ENCODE peak calls at places on chromosomes 2 and 18, in nine cellular contexts. One of them, this sample, is unnamed. For H3K4me1, the result is how much of the 10 kb centered on the place peaks cover.

GRCh38 chr2:189425676-189426075 is 15.6 kb upstream of the WDR75 start:
- DNase-seq in GM23248: no peak
- DNase-seq in right lobe of liver: no peak
- DNase-seq in A549: no peak
- DNase-seq in upper lobe of right lung: no peak
- DNase-seq in left lung: no peak
- DNase-seq in transverse colon: no peak
- DNase-seq in endodermal cell: no peak
- DNase-seq in H9: no peak
- DNase-seq in this sample: no peak

GRCh38 chr2:200905618-200906296 is 16.6 kb downstream of the NIF3L1 start:
- DNase-seq in transverse colon: peak
- DNase-seq in upper lobe of right lung: peak
- DNase-seq in A549: peak
- DNase-seq in GM23248: peak
- DNase-seq in endodermal cell: peak
- DNase-seq in right lobe of liver: peak
- DNase-seq in left lung: peak
- DNase-seq in H9: peak
- DNase-seq in this sample: peak

GRCh38 chr2:110948027-110948687 is 172.6 kb upstream of the BCL2L11 start:
- DNase-seq in GM23248: no peak
- DNase-seq in H9: no peak
- DNase-seq in left lung: no peak
- DNase-seq in endodermal cell: no peak
- DNase-seq in upper lobe of right lung: no peak
- DNase-seq in right lobe of liver: no peak
- DNase-seq in A549: no peak
- DNase-seq in transverse colon: peak
- DNase-seq in this sample: no peak

GRCh38 chr2:133303150-133303549 is 265.1 kb downstream of the NCKAP5 start:
- DNase-seq in left lung: no peak
- DNase-seq in transverse colon: no peak
- DNase-seq in endodermal cell: no peak
- DNase-seq in H9: no peak
- DNase-seq in A549: peak
- DNase-seq in upper lobe of right lung: no peak
- DNase-seq in GM23248: peak
- DNase-seq in right lobe of liver: no peak
- DNase-seq in this sample: no peak

GRCh38 chr2:10007921-10008808 is 35.2 kb upstream of the KLF11 start:
- DNase-seq in A549: no peak
- DNase-seq in right lobe of liver: no peak
- DNase-seq in endodermal cell: no peak
- DNase-seq in transverse colon: no peak
- DNase-seq in H9: no peak
- DNase-seq in GM23248: peak
- DNase-seq in left lung: peak
- DNase-seq in upper lobe of right lung: no peak
- DNase-seq in this sample: peak

GRCh38 chr2:182587831-182588230 is 128.2 kb upstream of the DNAJC10 start:
- DNase-seq in endodermal cell: no peak
- DNase-seq in upper lobe of right lung: no peak
- DNase-seq in GM23248: peak
- DNase-seq in transverse colon: no peak
- DNase-seq in H9: no peak
- DNase-seq in left lung: no peak
- DNase-seq in right lobe of liver: no peak
- DNase-seq in A549: no peak
- DNase-seq in this sample: no peak

GRCh38 chr2:165617720-165618119 is 148.2 kb downstream of the CSRNP3 start:
- DNase-seq in endodermal cell: no peak
- DNase-seq in A549: no peak
- DNase-seq in right lobe of liver: no peak
- DNase-seq in left lung: no peak
- DNase-seq in GM23248: no peak
- DNase-seq in H9: no peak
- DNase-seq in transverse colon: no peak
- DNase-seq in upper lobe of right lung: no peak
- DNase-seq in this sample: no peak

GRCh38 chr2:96251721-96252292 is 14.0 kb downstream of the TMEM127 start:
- DNase-seq in transverse colon: peak
- DNase-seq in GM23248: peak
- DNase-seq in A549: peak
- DNase-seq in H9: peak
- DNase-seq in left lung: peak
- DNase-seq in endodermal cell: peak
- DNase-seq in right lobe of liver: no peak
- DNase-seq in upper lobe of right lung: peak
- DNase-seq in this sample: peak

GRCh38 chr2:206263959-206264603 is 10.4 kb upstream of the ZDBF2 start:
- DNase-seq in GM23248: no peak
- DNase-seq in A549: no peak
- DNase-seq in H9: no peak
- DNase-seq in right lobe of liver: no peak
- DNase-seq in upper lobe of right lung: no peak
- DNase-seq in endodermal cell: no peak
- DNase-seq in left lung: no peak
- DNase-seq in transverse colon: no peak
- DNase-seq in this sample: no peak

GRCh38 chr18:38940863-38941531 is 1375.4 kb upstream of the CELF4 start:
- DNase-seq in endodermal cell: no peak
- DNase-seq in upper lobe of right lung: no peak
- DNase-seq in left lung: no peak
- DNase-seq in A549: peak
- DNase-seq in GM23248: peak
- DNase-seq in H9: no peak
- DNase-seq in transverse colon: no peak
- DNase-seq in right lobe of liver: no peak
- DNase-seq in this sample: no peak

GRCh38 chr18:25832008-25832604 is 258.3 kb downstream of the SS18 start:
- DNase-seq in GM23248: peak
- DNase-seq in right lobe of liver: peak
- DNase-seq in left lung: peak
- DNase-seq in transverse colon: peak
- DNase-seq in upper lobe of right lung: peak
- DNase-seq in endodermal cell: peak
- DNase-seq in A549: peak
- DNase-seq in H9: peak
- DNase-seq in this sample: peak

GRCh38 chr2:119760876-119761275 is 1.2 kb downstream of the PTPN4 start:
- DNase-seq in transverse colon: no peak
- DNase-seq in upper lobe of right lung: no peak
- DNase-seq in left lung: no peak
- DNase-seq in H9: no peak
- DNase-seq in right lobe of liver: no peak
- DNase-seq in GM23248: peak
- DNase-seq in A549: no peak
- DNase-seq in endodermal cell: no peak
- DNase-seq in this sample: no peak

GRCh38 chr2:233481368-233482142 is 85.0 kb downstream of the USP40 start:
- DNase-seq in left lung: peak
- DNase-seq in transverse colon: no peak
- DNase-seq in H9: no peak
- DNase-seq in upper lobe of right lung: peak
- DNase-seq in GM23248: no peak
- DNase-seq in A549: no peak
- DNase-seq in endodermal cell: no peak
- DNase-seq in right lobe of liver: peak
- DNase-seq in this sample: no peak

GRCh38 chr2:55063713-55064323 is 13.6 kb upstream of the RTN4 start:
- DNase-seq in left lung: no peak
- DNase-seq in upper lobe of right lung: no peak
- DNase-seq in endodermal cell: no peak
- DNase-seq in H9: no peak
- DNase-seq in A549: peak
- DNase-seq in transverse colon: peak
- DNase-seq in GM23248: no peak
- DNase-seq in right lobe of liver: no peak
- DNase-seq in this sample: no peak
- H3K4me1 ChIP-seq in left lung: under half
- H3K4me1 ChIP-seq in upper lobe of right lung: under half
- H3K4me1 ChIP-seq in endodermal cell: under half
- H3K4me1 ChIP-seq in H9: under half
- H3K4me1 ChIP-seq in A549: under half
- H3K4me1 ChIP-seq in transverse colon: under half
- H3K4me1 ChIP-seq in GM23248: under half
- H3K4me1 ChIP-seq in right lobe of liver: under half
- H3K4me1 ChIP-seq in this sample: under half

GRCh38 chr2:25420820-25421237 is 79.1 kb upstream of the DNMT3A start:
- DNase-seq in endodermal cell: no peak
- DNase-seq in right lobe of liver: no peak
- DNase-seq in H9: no peak
- DNase-seq in left lung: no peak
- DNase-seq in transverse colon: peak
- DNase-seq in A549: no peak
- DNase-seq in upper lobe of right lung: no peak
- DNase-seq in GM23248: no peak
- DNase-seq in this sample: no peak

GRCh38 chr2:25421746-25422431 is 80.2 kb upstream of the DNMT3A start:
- DNase-seq in endodermal cell: no peak
- DNase-seq in transverse colon: no peak
- DNase-seq in right lobe of liver: no peak
- DNase-seq in A549: no peak
- DNase-seq in left lung: no peak
- DNase-seq in upper lobe of right lung: no peak
- DNase-seq in H9: no peak
- DNase-seq in GM23248: no peak
- DNase-seq in this sample: no peak

GRCh38 chr2:25419678-25420242 is 78.0 kb upstream of the DNMT3A start:
- DNase-seq in transverse colon: peak
- DNase-seq in A549: no peak
- DNase-seq in right lobe of liver: no peak
- DNase-seq in endodermal cell: no peak
- DNase-seq in left lung: no peak
- DNase-seq in upper lobe of right lung: no peak
- DNase-seq in GM23248: no peak
- DNase-seq in H9: no peak
- DNase-seq in this sample: no peak

GRCh38 chr2:25418944-25419677 is 77.4 kb upstream of the DNMT3A start:
- DNase-seq in transverse colon: no peak
- DNase-seq in GM23248: no peak
- DNase-seq in endodermal cell: no peak
- DNase-seq in left lung: no peak
- DNase-seq in A549: no peak
- DNase-seq in H9: no peak
- DNase-seq in upper lobe of right lung: no peak
- DNase-seq in right lobe of liver: no peak
- DNase-seq in this sample: no peak

DNA sequence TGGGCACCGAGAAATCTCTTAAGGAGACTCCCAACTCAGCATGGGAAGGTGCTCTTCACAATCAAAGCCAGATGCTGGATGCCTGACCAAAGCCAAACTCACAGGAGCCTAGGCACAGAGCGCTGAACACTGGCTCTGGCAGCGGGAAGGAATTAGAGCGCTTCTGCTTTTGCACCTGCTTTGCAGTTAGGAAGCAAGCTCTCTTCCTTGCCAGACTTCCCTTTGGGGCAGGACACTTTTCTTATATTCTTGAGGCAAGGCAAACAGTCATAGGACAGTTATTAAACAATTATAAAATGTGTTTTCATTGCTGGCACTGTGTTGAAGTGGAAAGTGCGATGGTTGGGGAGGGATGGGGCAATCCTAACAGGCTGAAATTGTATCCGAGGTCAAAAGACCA is 79.6 kb upstream of the DNMT3A start:
- DNase-seq in GM23248: no peak
- DNase-seq in transverse colon: no peak
- DNase-seq in A549: no peak
- DNase-seq in left lung: no peak
- DNase-seq in H9: no peak
- DNase-seq in upper lobe of right lung: no peak
- DNase-seq in endodermal cell: no peak
- DNase-seq in right lobe of liver: no peak
- DNase-seq in this sample: no peak
- H3K4me1 ChIP-seq in GM23248: under half
- H3K4me1 ChIP-seq in transverse colon: under half
- H3K4me1 ChIP-seq in A549: under half
- H3K4me1 ChIP-seq in left lung: under half
- H3K4me1 ChIP-seq in H9: under half
- H3K4me1 ChIP-seq in upper lobe of right lung: under half
- H3K4me1 ChIP-seq in endodermal cell: under half
- H3K4me1 ChIP-seq in right lobe of liver: under half
- H3K4me1 ChIP-seq in this sample: under half

GRCh38 chr18:56545539-56545938 is 92.9 kb downstream of the TXNL1 start:
- DNase-seq in right lobe of liver: no peak
- DNase-seq in upper lobe of right lung: no peak
- DNase-seq in A549: no peak
- DNase-seq in H9: no peak
- DNase-seq in left lung: no peak
- DNase-seq in GM23248: peak
- DNase-seq in endodermal cell: no peak
- DNase-seq in transverse colon: no peak
- DNase-seq in this sample: no peak
- H3K4me1 ChIP-seq in right lobe of liver: under half
- H3K4me1 ChIP-seq in upper lobe of right lung: under half
- H3K4me1 ChIP-seq in A549: under half
- H3K4me1 ChIP-seq in H9: under half
- H3K4me1 ChIP-seq in left lung: under half
- H3K4me1 ChIP-seq in GM23248: under half
- H3K4me1 ChIP-seq in endodermal cell: under half
- H3K4me1 ChIP-seq in transverse colon: under half
- H3K4me1 ChIP-seq in this sample: under half

GRCh38 chr18:49817947-49818346 is 4.6 kb upstream of the ACAA2 start:
- DNase-seq in transverse colon: peak
- DNase-seq in left lung: no peak
- DNase-seq in right lobe of liver: no peak
- DNase-seq in upper lobe of right lung: no peak
- DNase-seq in endodermal cell: no peak
- DNase-seq in GM23248: no peak
- DNase-seq in H9: no peak
- DNase-seq in A549: no peak
- DNase-seq in this sample: no peak
- H3K4me1 ChIP-seq in transverse colon: under half
- H3K4me1 ChIP-seq in left lung: under half
- H3K4me1 ChIP-seq in right lobe of liver: under half
- H3K4me1 ChIP-seq in upper lobe of right lung: under half
- H3K4me1 ChIP-seq in endodermal cell: under half
- H3K4me1 ChIP-seq in GM23248: under half
- H3K4me1 ChIP-seq in H9: under half
- H3K4me1 ChIP-seq in A549: under half
- H3K4me1 ChIP-seq in this sample: under half